ENCODE peak calls at places on chromosomes 2 and 18, in eight cellular contexts. H is breast epithelium, Z is HepG2, V is esophagus squamous epithelium, G is body of pancreas, Y is transverse colon, K is ovary, J is adrenal gland. M is an unnamed sample.

GRCh38 chr2:130920417-130921030 is 83.8 kb downstream of the ARHGEF4 start:
- DNase-seq in K (no peak), Y (peak), V (no peak), H (no peak), Z (peak), G (peak), J (peak), M (peak)

GRCh38 chr2:230217424-230217823 is 2.4 kb downstream of the SP110 start:
- DNase-seq in Z (no peak), Y (no peak), V (no peak), G (no peak), K (no peak), J (no peak), H (no peak), M (no peak)

GRCh38 chr2:28905533-28905932 is 11.1 kb downstream of the WDR43 start:
- DNase-seq in K (no peak), G (no peak), Y (no peak), H (no peak), V (no peak), J (no peak), Z (no peak), M (no peak)

GRCh38 chr2:3196716-3197115 is 180.9 kb downstream of the EIPR1 start:
- DNase-seq in V (no peak), G (no peak), J (no peak), H (no peak), K (no peak), Z (no peak), Y (no peak), M (no peak)

GRCh38 chr18:63137999-63138448 is 181.5 kb downstream of the BCL2 start:
- DNase-seq in Y (no peak), H (no peak), V (no peak), K (no peak), Z (no peak), J (no peak), G (no peak), M (no peak)

GRCh38 chr2:196639180-196640030 is at the start of gene CCDC150:
- DNase-seq in H (peak), Y (peak), V (peak), J (peak), K (peak), Z (peak), G (peak), M (peak)

GRCh38 chr2:67216103-67216502 is 181.0 kb upstream of the ETAA1 start:
- DNase-seq in H (no peak), Y (no peak), V (no peak), Z (no peak), J (no peak), G (no peak), K (no peak), M (no peak)

GRCh38 chr2:25879133-25879730 is 945 bp upstream of the ASXL2 start:
- DNase-seq in Z (peak), H (no peak), K (no peak), V (no peak), G (no peak), Y (no peak), J (no peak), M (no peak)

GRCh38 chr18:63681449-63682381 is 20.0 kb upstream of the SERPINB3 start:
- DNase-seq in Z (peak), H (no peak), Y (no peak), G (no peak), J (no peak), V (no peak), K (no peak), M (no peak)

GRCh38 chr2:112664689-112665088 is 18.9 kb downstream of the SLC20A1 start:
- DNase-seq in G (no peak), K (no peak), Z (no peak), Y (no peak), H (no peak), J (no peak), V (no peak), M (no peak)

GRCh38 chr2:203782262-203782976 is 76.0 kb downstream of the CD28 start:
- DNase-seq in J (no peak), G (peak), Z (peak), Y (peak), V (no peak), H (no peak), K (no peak), M (peak)

GRCh38 chr18:45102863-45103262 is 422.2 kb downstream of the SETBP1 start:
- DNase-seq in J (no peak), Y (no peak), H (no peak), G (no peak), Z (no peak), V (no peak), K (no peak), M (no peak)

GRCh38 chr2:67930156-67930555 is 132.6 kb downstream of the C1D start:
- DNase-seq in Y (no peak), K (no peak), Z (no peak), G (no peak), H (no peak), V (no peak), J (no peak), M (no peak)

GRCh38 chr2:12549641-12550040 is 167.1 kb upstream of the TRIB2 start:
- DNase-seq in Z (no peak), Y (no peak), G (no peak), V (no peak), J (no peak), H (no peak), K (no peak), M (no peak)

GRCh38 chr2:192072778-192073177 is 122.0 kb downstream of the TMEFF2 start:
- DNase-seq in K (no peak), G (no peak), J (no peak), Z (no peak), Y (no peak), V (no peak), H (no peak), M (no peak)

DNA sequence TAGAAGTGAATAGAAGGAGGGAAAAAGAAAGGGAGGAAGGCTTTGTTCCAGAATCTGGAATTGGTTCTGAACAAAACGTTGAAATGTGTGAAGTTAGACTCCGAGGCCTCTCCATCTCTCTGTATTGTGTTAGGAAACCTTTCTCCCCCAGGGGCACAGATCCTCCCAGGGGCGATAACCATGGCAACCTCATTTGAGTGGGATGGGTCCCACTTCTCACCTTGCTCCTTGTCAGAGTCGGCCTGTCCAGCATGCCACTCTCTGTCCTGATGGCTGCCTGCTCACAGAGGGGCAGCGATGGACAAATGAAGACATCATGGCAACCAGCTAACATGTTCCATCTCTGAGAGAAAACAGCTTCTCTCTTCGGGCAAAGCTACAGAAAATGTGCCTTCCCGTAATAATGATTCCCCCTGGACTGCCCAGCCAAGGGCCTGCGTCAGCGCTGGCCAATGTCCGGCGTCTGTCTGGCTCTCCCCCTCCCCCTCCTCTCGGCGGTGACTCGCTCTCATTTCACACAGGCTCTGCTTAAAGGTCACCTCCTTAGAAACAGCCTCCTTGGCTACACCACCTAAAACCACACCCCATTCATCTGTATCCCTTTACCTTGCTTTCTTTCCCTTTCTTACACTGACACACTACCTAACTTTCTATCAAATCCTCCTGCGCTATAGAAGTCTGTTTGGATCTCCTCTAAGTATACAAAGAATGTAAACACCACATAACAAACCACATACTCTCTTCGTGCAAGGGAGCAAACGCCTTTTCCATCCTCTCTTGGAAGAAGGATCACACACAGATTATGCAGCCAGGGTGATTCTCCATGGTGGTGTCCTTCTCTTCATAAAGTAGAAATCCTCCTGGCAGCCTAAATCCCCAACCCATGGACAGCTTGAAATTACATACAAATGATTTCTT is 32.1 kb upstream of the TTC39C start:
- DNase-seq in G (peak), J (peak), V (no peak), K (peak), Z (no peak), H (no peak), Y (peak), M (peak)
- TF ChIP-seq POLR2A in G (no peak), J (no peak), V (no peak), K (no peak), Z (no peak), H (no peak), Y (no peak), M (no peak)

DNA sequence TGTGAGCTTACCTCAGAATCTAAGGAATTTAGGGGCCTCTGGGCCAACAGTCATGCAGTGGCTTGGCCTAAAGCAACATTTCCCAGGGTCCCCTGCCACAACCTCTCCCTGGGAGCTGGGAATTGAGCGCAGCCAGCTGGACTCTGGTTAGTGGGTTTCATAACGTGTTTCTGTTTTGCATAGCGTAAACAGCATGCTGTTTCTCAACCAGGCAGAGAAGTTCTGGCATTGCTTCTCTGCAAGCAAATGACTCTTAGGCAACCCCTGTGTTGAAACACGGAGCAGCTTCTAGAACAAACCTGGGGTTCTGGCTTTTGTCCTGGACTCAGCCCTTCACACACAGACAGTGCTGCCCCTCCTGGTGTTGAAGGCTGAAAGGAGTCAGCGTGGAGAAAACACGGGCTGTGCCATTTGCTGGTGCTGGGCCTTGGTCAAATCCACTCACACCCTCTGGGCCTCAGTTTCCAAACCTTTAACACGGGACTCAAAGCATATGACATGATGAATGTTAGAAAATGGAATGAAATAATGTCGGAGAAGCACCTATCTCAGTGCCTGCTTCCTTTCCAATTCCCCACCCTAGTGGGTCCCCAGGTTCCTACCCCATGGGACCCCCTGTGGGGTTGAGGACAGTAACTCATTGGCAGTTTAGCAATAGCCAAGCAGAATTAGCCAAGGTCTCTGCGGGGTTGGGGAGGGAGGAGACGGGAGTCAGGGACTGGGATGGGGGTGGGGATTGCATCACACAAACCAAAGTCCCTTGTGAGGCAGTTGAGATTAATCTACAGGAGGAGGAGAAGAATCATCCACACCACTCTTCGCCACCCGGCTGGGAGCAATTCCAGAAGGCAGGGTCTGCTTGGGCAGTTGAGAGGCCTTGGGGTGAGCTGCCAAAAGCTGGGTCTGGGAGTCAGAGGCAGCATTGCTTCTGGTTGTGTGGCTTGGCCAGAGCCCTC is 30.2 kb upstream of the IL1R2 start:
- DNase-seq in J (peak), H (peak), K (peak), Y (peak), V (peak), Z (peak), G (peak), M (no peak)
- TF ChIP-seq POLR2A in J (no peak), H (no peak), K (no peak), Y (no peak), V (no peak), Z (peak), G (no peak), M (no peak)

GRCh38 chr2:54561795-54562592 is 105.9 kb downstream of the SPTBN1 start:
- DNase-seq in Z (no peak), K (no peak), H (no peak), J (no peak), G (no peak), V (no peak), Y (no peak), M (no peak)

GRCh38 chr2:54558976-54559410 is 102.9 kb downstream of the SPTBN1 start:
- DNase-seq in G (peak), K (no peak), Y (no peak), J (no peak), Z (no peak), V (no peak), H (no peak), M (no peak)

GRCh38 chr2:54559593-54560145 is 103.5 kb downstream of the SPTBN1 start:
- DNase-seq in G (peak), Z (peak), V (no peak), J (no peak), K (peak), Y (peak), H (peak), M (peak)

GRCh38 chr2:54561010-54561409 is 104.9 kb downstream of the SPTBN1 start:
- DNase-seq in V (no peak), Y (no peak), K (no peak), J (no peak), H (no peak), G (no peak), Z (no peak), M (no peak)

DNA sequence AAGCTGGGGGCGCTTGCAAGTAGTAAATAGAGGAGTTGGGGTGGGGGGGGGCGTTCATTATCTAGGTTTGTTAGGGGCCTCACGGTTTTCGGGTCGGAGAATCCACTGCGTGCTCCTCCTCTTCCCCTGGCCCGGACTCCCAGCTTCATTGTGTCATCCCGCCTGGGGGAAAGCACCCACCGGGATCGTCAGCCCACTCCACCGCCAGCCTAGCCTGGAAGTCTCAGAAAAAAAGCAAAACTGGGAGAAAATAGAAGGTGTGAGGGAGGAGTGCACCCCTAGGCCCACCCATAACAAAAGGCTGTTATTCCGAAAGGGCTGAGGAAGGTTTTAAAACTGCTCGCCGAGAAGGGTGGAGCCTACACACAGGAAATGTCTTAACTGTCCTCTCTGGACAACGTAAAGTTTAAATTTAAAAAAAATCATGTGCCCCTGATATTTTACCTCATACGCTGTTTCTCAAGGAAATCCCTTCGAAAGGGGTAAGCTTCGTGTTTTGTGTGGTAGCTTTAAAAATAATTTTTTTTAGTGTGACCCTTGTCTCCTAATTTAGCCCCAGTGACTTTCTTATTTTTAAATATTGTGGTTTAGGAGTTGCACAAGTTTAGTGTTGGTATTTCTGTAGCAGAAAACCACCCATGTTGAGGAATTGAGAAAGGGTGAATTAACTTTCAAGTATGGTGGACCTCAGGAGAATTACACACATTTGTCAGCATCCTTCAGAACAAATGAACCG is 104.2 kb downstream of the SPTBN1 start:
- DNase-seq in Z (no peak), H (peak), K (peak), Y (peak), V (no peak), J (peak), G (peak), M (peak)
- TF ChIP-seq POLR2A in Z (no peak), H (no peak), K (no peak), Y (peak), V (no peak), J (no peak), G (peak), M (no peak)

GRCh38 chr2:240435457-240435954 is at the start of gene GPC1:
- DNase-seq in H (no peak), J (peak), V (no peak), K (peak), Z (peak), G (peak), Y (peak), M (peak)
- TF ChIP-seq POLR2A in H (no peak), J (peak), V (peak), K (peak), Z (no peak), G (no peak), Y (no peak), M (peak)

DNA sequence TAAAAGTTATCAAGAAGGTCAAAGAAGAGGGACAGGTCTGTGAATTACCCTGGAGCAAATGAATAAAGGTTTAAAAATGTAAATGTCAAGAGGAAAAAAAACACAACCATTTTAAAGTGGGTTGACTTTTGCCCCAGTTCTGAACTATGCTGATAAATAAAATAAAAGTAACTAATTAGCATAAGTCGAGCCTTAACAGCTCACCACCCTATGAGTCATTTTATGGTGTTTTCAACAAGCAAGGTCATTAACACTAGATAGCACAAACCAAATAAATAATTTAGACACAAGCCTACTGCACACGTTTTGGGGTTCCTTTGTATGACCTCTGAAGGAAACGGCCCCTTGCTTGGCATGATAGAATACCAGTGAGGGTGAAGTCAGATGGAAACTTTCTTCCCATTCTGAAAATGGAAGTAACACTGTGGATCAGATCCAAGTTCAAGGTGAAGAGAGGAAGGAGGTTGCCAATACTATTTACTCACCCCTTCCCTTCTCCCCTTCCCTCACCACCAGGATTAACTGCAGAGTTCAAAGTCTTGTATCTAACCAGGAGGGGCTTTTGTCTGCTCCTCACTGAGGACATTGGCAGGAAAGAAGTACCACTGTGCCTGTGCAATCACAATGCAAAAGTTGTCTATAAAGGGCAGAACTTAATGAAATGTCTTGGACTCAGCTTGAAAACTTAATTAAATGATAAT is 379.9 kb upstream of the ACVR2A start:
- DNase-seq in J (no peak), Y (no peak), V (no peak), K (no peak), G (no peak), Z (peak), H (no peak), M (no peak)
- TF ChIP-seq POLR2A in J (no peak), Y (no peak), V (no peak), K (no peak), G (no peak), Z (no peak), H (no peak), M (no peak)

GRCh38 chr18:48902856-48903601 is 47.7 kb downstream of the SMAD7 start:
- DNase-seq in K (no peak), H (peak), Y (no peak), J (no peak), Z (peak), G (peak), V (no peak), M (no peak)

GRCh38 chr18:48904086-48904485 is 46.7 kb downstream of the SMAD7 start:
- DNase-seq in K (no peak), Z (no peak), J (no peak), Y (no peak), H (no peak), G (no peak), V (no peak), M (no peak)

GRCh38 chr18:48901145-48902022 is 49.4 kb downstream of the SMAD7 start:
- DNase-seq in Y (no peak), G (no peak), V (no peak), J (no peak), K (no peak), Z (no peak), H (no peak), M (no peak)

GRCh38 chr18:48900469-48900868 is 50.3 kb downstream of the SMAD7 start:
- DNase-seq in J (no peak), V (no peak), G (no peak), Y (no peak), H (no peak), Z (no peak), K (no peak), M (no peak)

GRCh38 chr18:48902023-48902855 is 48.5 kb downstream of the SMAD7 start:
- DNase-seq in V (no peak), H (no peak), G (peak), Y (peak), K (peak), J (peak), Z (peak), M (peak)
- TF ChIP-seq POLR2A in V (no peak), H (no peak), G (peak), Y (no peak), K (no peak), J (no peak), Z (peak), M (no peak)

GRCh38 chr2:102315850-102316370 is 4.5 kb downstream of the IL1RL1 start:
- DNase-seq in G (no peak), H (no peak), K (no peak), J (no peak), Y (no peak), V (no peak), Z (no peak), M (no peak)

GRCh38 chr2:102313025-102313424 is 1.7 kb downstream of the IL1RL1 start:
- DNase-seq in K (no peak), V (no peak), Y (no peak), J (no peak), Z (no peak), G (no peak), H (no peak), M (no peak)

GRCh38 chr2:102313950-102314349 is 2.6 kb downstream of the IL1RL1 start:
- DNase-seq in G (no peak), Z (no peak), V (no peak), Y (no peak), K (no peak), H (no peak), J (no peak), M (no peak)

GRCh38 chr2:102306125-102306524 is 5.2 kb upstream of the IL1RL1 start:
- DNase-seq in Z (no peak), H (no peak), G (no peak), V (no peak), Y (no peak), K (no peak), J (no peak), M (no peak)

GRCh38 chr2:102310964-102311640 is at the start of gene IL1RL1:
- DNase-seq in H (no peak), V (no peak), G (no peak), J (no peak), Z (no peak), Y (no peak), K (no peak), M (no peak)
- TF ChIP-seq POLR2A in H (no peak), V (no peak), G (no peak), J (no peak), Z (no peak), Y (no peak), K (no peak), M (no peak)

GRCh38 chr2:70250434-70250833 is 2.0 kb upstream of the TIA1 start:
- DNase-seq in J (no peak), G (no peak), Z (no peak), H (no peak), K (no peak), V (no peak), Y (no peak), M (no peak)

GRCh38 chr2:70248810-70249438 is 496 bp upstream of the TIA1 start:
- DNase-seq in G (peak), V (peak), H (peak), Z (peak), K (peak), J (peak), Y (peak), M (peak)

GRCh38 chr2:70243804-70244584 is 4.4 kb downstream of the TIA1 start:
- DNase-seq in K (no peak), V (no peak), G (no peak), H (no peak), Z (no peak), Y (no peak), J (no peak), M (no peak)

GRCh38 chr2:70247364-70248144 is 874 bp downstream of the TIA1 start:
- DNase-seq in Z (no peak), K (no peak), V (no peak), Y (no peak), J (no peak), G (no peak), H (no peak), M (no peak)

GRCh38 chr2:70248145-70248809 is at the start of gene TIA1:
- DNase-seq in K (peak), Z (peak), V (peak), H (peak), Y (peak), J (peak), G (peak), M (peak)
- TF ChIP-seq POLR2A in K (peak), Z (peak), V (peak), H (peak), Y (peak), J (peak), G (peak), M (peak)